ENCODE peak calls at places on chromosomes 16 and 17, in eight cellular contexts. Y, Q, O, G, P, W, H and D are unnamed samples.

GRCh38 chr17:8163978-8164814 is 1.4 kb upstream of the VAMP2 start:
- DNase-seq in P (no peak), O (peak; percentile 73), Q (no peak), G (peak; percentile 86), Y (no peak), W (peak; percentile 88), H (peak; percentile 50), D (no peak)

GRCh38 chr17:43416998-43417891 is 18.5 kb downstream of the ARL4D start:
- DNase-seq in P (peak; percentile 84), O (no peak), W (no peak), Y (no peak), G (peak; percentile 77), H (no peak), Q (no peak), D (no peak)

GRCh38 chr16:1466054-1466453 is 8.8 kb downstream of the CLCN7 start:
- DNase-seq in G (no peak), O (no peak), P (no peak), W (no peak), Y (no peak), Q (no peak), H (no peak), D (no peak)

GRCh38 chr17:14101976-14102375 is 32.7 kb downstream of the COX10 start:
- DNase-seq in G (no peak), H (no peak), P (no peak), O (no peak), Y (no peak), W (no peak), Q (no peak), D (no peak)

GRCh38 chr16:19138601-19139000 is 24.8 kb downstream of the ITPRIPL2 start:
- DNase-seq in Y (peak; percentile 52), Q (no peak), O (peak; percentile 51), G (peak; percentile 71), W (no peak), P (peak; percentile 69), H (no peak), D (peak; percentile 64)

GRCh38 chr16:16992986-16993783 is 477.6 kb downstream of the XYLT1 start:
- DNase-seq in Y (no peak), P (no peak), H (peak; percentile 5), W (peak; percentile 1), O (no peak), G (no peak), Q (no peak), D (no peak)

GRCh38 chr16:80674884-80675283 is 129.5 kb downstream of the CDYL2 start:
- DNase-seq in P (no peak), H (no peak), Y (no peak), W (no peak), Q (no peak), O (no peak), G (no peak), D (no peak)

GRCh38 chr16:73768786-73769203 is 527.8 kb upstream of the PSMD7 start:
- DNase-seq in Q (no peak), H (no peak), Y (peak; percentile 21), P (peak; percentile 68), O (peak; percentile 21), G (no peak), W (no peak), D (no peak)

GRCh38 chr16:49492090-49492801 is 118.6 kb downstream of the C16orf78 start:
- DNase-seq in Y (no peak), H (peak; percentile 11), O (peak; percentile 48), P (peak; percentile 21), Q (no peak), W (no peak), G (peak; percentile 32), D (no peak)

GRCh38 chr17:67095803-67096202 is 51.4 kb downstream of the CACNG1 start:
- DNase-seq in O (no peak), Q (no peak), P (peak; percentile 31), Y (peak; percentile 58), H (no peak), W (no peak), G (no peak), D (peak; percentile 20)

GRCh38 chr17:74391771-74392170 is 24.5 kb downstream of the GPR142 start:
- DNase-seq in Y (no peak), Q (no peak), G (no peak), O (no peak), P (no peak), W (peak; percentile 79), H (no peak), D (no peak)

GRCh38 chr17:61389670-61390478 is 9.8 kb upstream of the TBX2 start:
- DNase-seq in H (no peak), W (peak; percentile 31), P (peak; percentile 66), Y (no peak), O (no peak), Q (no peak), G (no peak), D (no peak)

GRCh38 chr17:9179602-9180001 is 158.3 kb downstream of the NTN1 start:
- DNase-seq in Y (no peak), W (no peak), P (no peak), G (no peak), O (no peak), Q (no peak), H (no peak), D (no peak)

GRCh38 chr17:28268610-28269313 is 50.2 kb upstream of the TMEM97 start:
- DNase-seq in G (no peak), H (no peak), P (no peak), O (no peak), Y (no peak), Q (no peak), W (no peak), D (no peak)

GRCh38 chr16:80171746-80172145 is 369.0 kb upstream of the DYNLRB2 start:
- DNase-seq in G (no peak), W (no peak), O (no peak), H (no peak), P (no peak), Y (no peak), Q (no peak), D (no peak)

GRCh38 chr17:77189148-77189547 is 48.4 kb downstream of the SEC14L1 start:
- DNase-seq in P (no peak), Q (no peak), W (no peak), H (no peak), G (no peak), Y (no peak), O (no peak), D (no peak)

DNA sequence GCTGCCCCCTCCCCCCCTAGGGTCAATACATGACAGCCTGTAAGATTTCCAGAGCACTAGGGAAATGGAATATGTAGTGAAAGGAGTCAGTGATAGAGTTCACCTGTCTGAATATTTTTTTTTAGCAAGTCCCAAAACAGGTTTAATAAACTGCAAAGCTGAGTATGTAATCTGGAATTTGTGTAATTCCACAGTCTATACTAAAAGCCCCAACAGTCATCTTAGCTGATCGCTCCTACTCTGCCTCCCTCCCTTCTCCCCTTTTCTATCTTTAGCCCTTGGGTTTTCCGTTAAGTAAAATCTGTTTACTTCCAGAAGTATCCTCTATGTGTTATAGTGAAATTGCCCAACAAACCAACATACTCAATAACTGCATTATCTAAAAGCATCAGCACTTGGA is 3.5 kb downstream of the CDH13 start:
- DNase-seq in Q (no peak), Y (no peak), P (no peak), O (no peak), G (no peak), H (no peak), W (no peak), D (no peak)
- H3K4me3 ChIP-seq in Q (no peak overlapping the region), Y (no peak overlapping the region), P (no peak overlapping the region), O (no peak overlapping the region), G (peak overlapping the region; percentile 90), H (no peak overlapping the region), W (no peak overlapping the region), D (no peak overlapping the region)

DNA sequence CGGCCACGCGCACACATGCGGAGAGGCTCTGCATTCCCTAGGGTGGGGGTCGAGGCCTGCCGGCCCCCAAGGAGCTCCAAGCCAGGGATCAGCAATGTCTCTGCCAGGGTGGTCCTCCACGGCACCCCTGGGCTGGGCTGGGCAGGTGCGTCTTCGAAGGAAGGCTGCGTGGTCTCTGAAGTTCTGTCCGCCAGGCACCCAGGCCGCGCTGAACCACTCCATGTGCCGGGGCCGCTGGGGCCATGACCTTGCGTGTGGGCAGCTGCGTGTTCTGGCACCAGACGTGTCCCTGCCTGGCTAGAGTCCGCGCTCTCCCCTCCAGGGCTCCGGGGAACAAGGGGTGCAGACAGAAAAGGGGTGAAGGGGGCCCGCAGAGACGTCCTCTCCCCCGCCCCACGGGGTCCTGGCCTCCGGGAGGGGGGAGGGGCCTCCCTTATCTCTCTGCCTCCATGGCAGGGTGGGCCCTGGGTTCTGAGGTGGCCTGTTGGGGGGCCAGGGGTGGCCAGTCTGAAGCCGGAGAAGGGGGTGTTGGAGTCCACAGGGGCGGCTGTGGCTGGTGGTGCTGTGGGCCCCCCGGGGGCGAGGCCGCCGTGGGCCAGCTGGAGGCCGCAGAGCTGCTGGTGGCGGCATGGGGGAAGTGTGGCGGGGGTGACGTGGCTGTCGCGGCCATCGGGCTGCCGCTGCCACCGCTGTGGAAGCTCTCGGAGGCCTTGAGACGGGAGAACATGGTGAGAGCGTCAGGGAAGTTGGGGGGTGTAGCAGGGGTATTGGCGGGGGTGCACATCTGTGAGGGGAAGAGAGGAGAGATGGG is 5.3 kb downstream of the UBALD1 start:
- DNase-seq in Y (no peak), O (no peak), W (no peak), G (no peak), P (no peak), Q (no peak), H (no peak), D (no peak)
- H3K4me3 ChIP-seq in Y (no peak overlapping the region), O (no peak overlapping the region), W (no peak overlapping the region), G (no peak overlapping the region), P (no peak overlapping the region), Q (no peak overlapping the region), H (no peak overlapping the region), D (no peak overlapping the region)

DNA sequence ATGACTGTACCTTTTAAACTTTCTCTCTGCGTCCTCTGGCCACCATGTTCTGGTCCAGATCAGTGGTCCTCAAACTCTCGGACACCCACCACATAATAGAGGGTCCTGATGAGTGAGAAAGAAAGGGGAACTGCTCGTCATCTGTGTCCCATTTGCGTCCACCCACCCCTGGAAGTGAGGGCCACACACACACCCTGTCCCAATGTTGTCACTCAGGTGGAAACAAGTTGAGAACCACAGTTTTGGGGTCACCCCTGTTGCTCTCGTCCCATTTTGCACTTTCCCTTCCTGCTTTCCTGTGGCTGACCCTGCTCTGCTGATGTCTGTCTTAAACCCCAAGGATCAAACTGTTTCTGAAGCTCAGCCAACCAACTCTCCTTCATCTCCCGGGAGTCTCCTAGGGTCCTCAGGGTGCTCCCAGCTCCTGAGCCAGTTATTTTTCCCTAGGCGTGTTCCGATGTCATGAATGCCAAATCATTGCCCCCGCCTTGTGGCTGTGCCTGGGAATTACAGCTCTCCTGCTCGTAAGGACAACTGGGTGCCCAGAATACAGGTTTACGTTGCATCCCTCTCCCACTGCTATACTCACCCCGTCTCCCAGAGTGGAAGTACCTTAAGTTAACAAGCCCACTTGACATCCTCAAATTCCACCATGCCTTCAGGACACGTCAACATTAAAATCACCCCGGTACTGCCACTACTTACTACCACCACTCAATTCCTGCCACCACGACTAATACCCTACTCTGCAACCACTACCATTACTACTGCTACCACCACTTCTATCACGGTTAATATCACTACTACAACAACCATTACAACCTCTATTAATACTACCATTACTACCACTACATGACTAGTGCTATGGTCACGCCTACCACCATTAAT is 26.0 kb upstream of the HNF1B start:
- DNase-seq in H (no peak), Y (peak; percentile 63), W (peak; percentile 46), P (peak; percentile 70), Q (peak; percentile 30), G (peak; percentile 29), O (peak; percentile 85), D (no peak)
- H3K4me3 ChIP-seq in H (no peak overlapping the region), Y (no peak overlapping the region), W (no peak overlapping the region), P (no peak overlapping the region), Q (no peak overlapping the region), G (no peak overlapping the region), O (no peak overlapping the region), D (no peak overlapping the region)

DNA sequence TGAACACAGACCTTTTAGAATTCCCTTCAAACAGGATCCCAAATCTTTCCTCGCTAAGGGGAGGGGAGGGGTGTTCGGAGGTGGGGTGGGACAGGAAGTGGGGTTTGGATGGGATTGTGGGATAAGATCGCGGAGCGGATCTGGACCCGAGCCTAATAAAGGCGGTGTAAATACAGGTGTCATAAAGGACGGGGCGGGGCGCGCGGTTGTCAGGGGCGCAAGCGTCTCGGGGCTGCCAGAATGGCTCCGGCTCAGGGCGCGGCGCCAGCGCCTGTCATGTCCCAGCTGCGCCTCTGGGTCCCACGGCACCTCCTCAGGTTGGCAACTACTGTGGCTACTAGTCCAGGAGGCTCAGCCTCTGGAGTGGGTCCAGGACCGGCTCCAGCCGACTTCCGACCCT is 59.8 kb upstream of the FBXO47 start:
- DNase-seq in O (peak; percentile 91), Q (no peak), Y (no peak), G (peak; percentile 82), H (no peak), W (no peak), P (peak; percentile 40), D (no peak)
- H3K4me3 ChIP-seq in O (peak overlapping the region; percentile 3), Q (peak overlapping the region; percentile 26), Y (peak overlapping the region; percentile 29), G (peak overlapping the region; percentile 71), H (no peak overlapping the region), W (no peak overlapping the region), P (peak overlapping the region; percentile 2), D (peak overlapping the region; percentile 30)